ENCODE peak calls at places on chromosomes 12 and 14, in six cellular contexts. Y is stimulated activated CD8-positive, alpha-beta memory T cell treated with anti-CD3 and anti-CD28 coated beads, Interleukin-4, amount 100 ng/mL, for 4 hours; U is iPS DF 6.9; I is effector memory CD4-positive, alpha-beta T cell; P is activated CD8-positive, alpha-beta T cell treated with anti-CD3 and anti-CD28 coated beads for 36 hours; W is NCI-H1417. X is an unnamed sample.

GRCh38 chr12:53201639-53202038 is 5.4 kb downstream of the ITGB7 start:
- DNase-seq in Y (no peak), U (no peak), I (no peak), P (no peak), W (no peak), X (no peak)

GRCh38 chr12:78787576-78787975 is 77.0 kb upstream of the SYT1 start:
- DNase-seq in Y (no peak), U (no peak), I (no peak), P (no peak), W (no peak), X (no peak)

GRCh38 chr12:12725086-12725955 is 8.2 kb downstream of the CDKN1B start:
- DNase-seq in Y (peak; percentile 76), U (peak; percentile 64), I (peak; percentile 93), P (peak; percentile 97), W (peak; percentile 100), X (peak; percentile 95)

GRCh38 chr12:29241821-29242591 is 92.9 kb downstream of the FAR2 start:
- DNase-seq in Y (no peak), U (no peak), I (no peak), P (peak; percentile 10), W (no peak), X (no peak)

GRCh38 chr12:7188557-7189397 is 709 bp upstream of the PEX5 start:
- DNase-seq in Y (peak; percentile 22), U (peak; percentile 78), I (peak; percentile 46), P (peak; percentile 86), W (peak; percentile 78), X (peak; percentile 85)

GRCh38 chr12:121466800-121467637 is 67.1 kb downstream of the RNF34 start:
- DNase-seq in Y (peak; percentile 58), U (no peak), I (peak; percentile 83), P (peak; percentile 90), W (peak; percentile 95), X (peak; percentile 94)

GRCh38 chr12:79929065-79929464 is 5.8 kb downstream of the PPP1R12A start:
- DNase-seq in Y (no peak), U (no peak), I (no peak), P (no peak), W (no peak), X (no peak)

GRCh38 chr14:24075485-24076301 is 4.3 kb downstream of the CPNE6 start:
- DNase-seq in Y (no peak), U (no peak), I (no peak), P (no peak), W (peak; percentile 15), X (no peak)

GRCh38 chr14:36313206-36313605 is 7.2 kb downstream of the MBIP start:
- DNase-seq in Y (no peak), U (no peak), I (no peak), P (no peak), W (peak; percentile 92), X (no peak)

GRCh38 chr12:62909340-62909739 is 25.6 kb downstream of the PPM1H start:
- DNase-seq in Y (no peak), U (no peak), I (no peak), P (no peak), W (no peak), X (no peak)

GRCh38 chr14:62947291-62947690 is 98.0 kb downstream of the KCNH5 start:
- DNase-seq in Y (no peak), U (no peak), I (no peak), P (no peak), W (peak; percentile 45), X (no peak)

GRCh38 chr14:56059054-56059453 is 59.2 kb upstream of the PELI2 start:
- DNase-seq in Y (no peak), U (no peak), I (no peak), P (no peak), W (no peak), X (no peak)

GRCh38 chr14:64700894-64701293 is 3.3 kb upstream of the PLEKHG3 start:
- DNase-seq in Y (no peak), U (no peak), I (no peak), P (no peak), W (no peak), X (no peak)

GRCh38 chr12:52522346-52523011 is 2.3 kb upstream of the KRT5 start:
- DNase-seq in Y (no peak), U (no peak), I (no peak), P (no peak), W (peak; percentile 33), X (peak; percentile 69)

GRCh38 chr14:74413622-74414021 is 12.4 kb downstream of the SYNDIG1L start:
- DNase-seq in Y (no peak), U (no peak), I (no peak), P (no peak), W (no peak), X (no peak)